ENCODE peak calls at places on chromosomes 4 and X, in ten cellular contexts. K is thyroid gland, Q is heart left ventricle, M is breast epithelium, Z is testis, X is spleen, H is IMR-90, D is Peyer's patch, G is tibial nerve, O is uterus. B is an unnamed sample.

GRCh38 chrX:27728291-27728690 is 79.5 kb upstream of the MAGEB10 start:
- DNase-seq in K (no peak), Q (no peak), M (no peak), Z (no peak), X (no peak), H (peak; percentile 42), D (no peak), G (no peak), O (no peak), B (no peak)

GRCh38 chrX:9611436-9612145 is 146.7 kb downstream of the TBL1X start:
- DNase-seq in K (no peak), Q (no peak), M (no peak), Z (no peak), X (no peak), H (no peak), D (no peak), G (no peak), O (no peak), B (no peak)

GRCh38 chr4:76982638-76983579 is 33.4 kb downstream of the SEPTIN11 start:
- DNase-seq in K (no peak), Q (no peak), M (no peak), Z (no peak), X (no peak), H (peak; percentile 54), D (no peak), G (no peak), O (no peak), B (no peak)

GRCh38 chr4:165398570-165398969 is 19.8 kb downstream of the CPE start:
- DNase-seq in K (peak; percentile 59), Q (no peak), M (no peak), Z (no peak), X (no peak), H (peak; percentile 16), D (no peak), G (no peak), O (no peak), B (no peak)

GRCh38 chr4:182062458-182062857 is 180.7 kb upstream of the TENM3 start:
- DNase-seq in K (no peak), Q (no peak), M (no peak), Z (no peak), X (no peak), H (no peak), D (no peak), G (no peak), O (no peak), B (no peak)

GRCh38 chr4:47711183-47711582 is 126.7 kb downstream of the CORIN start:
- DNase-seq in K (no peak), Q (no peak), M (no peak), Z (no peak), X (no peak), H (no peak), D (no peak), G (no peak), O (no peak), B (no peak)

GRCh38 chrX:69815063-69815462 is 199.2 kb downstream of the EDA start:
- DNase-seq in K (no peak), Q (no peak), M (no peak), Z (no peak), X (no peak), H (no peak), D (no peak), G (no peak), O (no peak), B (no peak)

GRCh38 chr4:111814961-111815360 is 330.3 kb upstream of the FAM241A start:
- DNase-seq in K (no peak), Q (no peak), M (no peak), Z (no peak), X (no peak), H (no peak), D (no peak), G (no peak), O (no peak), B (no peak)

DNA sequence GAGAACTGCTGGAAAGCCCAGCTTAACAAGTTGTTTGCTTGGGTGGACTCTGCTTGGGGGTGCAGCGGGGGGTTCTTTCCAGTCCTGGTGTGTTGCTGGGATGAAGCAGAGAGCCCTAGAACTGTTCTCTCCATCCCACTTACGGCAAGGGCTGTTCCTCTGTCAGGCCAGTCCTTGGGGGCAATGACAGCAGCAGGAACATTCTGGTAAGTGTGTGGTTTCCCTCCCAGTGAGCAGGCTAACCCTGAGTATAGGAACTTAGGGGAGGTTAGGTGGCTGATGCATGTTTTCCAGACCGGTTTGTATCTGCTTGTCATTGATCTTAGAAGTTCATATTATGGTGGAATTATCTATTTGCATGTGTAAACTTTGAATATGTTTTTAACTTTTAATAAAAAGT is 46.9 kb upstream of the TLR2 start:
- DNase-seq in K (no peak), Q (no peak), M (no peak), Z (no peak), X (no peak), H (no peak), D (no peak), G (no peak), O (no peak), B (no peak)
- TF ChIP-seq POLR2A in K (no peak), Q (no peak), M (no peak), Z (no peak), X (no peak), H (no peak), D (no peak), G (no peak), O (no peak), B (no peak)

DNA sequence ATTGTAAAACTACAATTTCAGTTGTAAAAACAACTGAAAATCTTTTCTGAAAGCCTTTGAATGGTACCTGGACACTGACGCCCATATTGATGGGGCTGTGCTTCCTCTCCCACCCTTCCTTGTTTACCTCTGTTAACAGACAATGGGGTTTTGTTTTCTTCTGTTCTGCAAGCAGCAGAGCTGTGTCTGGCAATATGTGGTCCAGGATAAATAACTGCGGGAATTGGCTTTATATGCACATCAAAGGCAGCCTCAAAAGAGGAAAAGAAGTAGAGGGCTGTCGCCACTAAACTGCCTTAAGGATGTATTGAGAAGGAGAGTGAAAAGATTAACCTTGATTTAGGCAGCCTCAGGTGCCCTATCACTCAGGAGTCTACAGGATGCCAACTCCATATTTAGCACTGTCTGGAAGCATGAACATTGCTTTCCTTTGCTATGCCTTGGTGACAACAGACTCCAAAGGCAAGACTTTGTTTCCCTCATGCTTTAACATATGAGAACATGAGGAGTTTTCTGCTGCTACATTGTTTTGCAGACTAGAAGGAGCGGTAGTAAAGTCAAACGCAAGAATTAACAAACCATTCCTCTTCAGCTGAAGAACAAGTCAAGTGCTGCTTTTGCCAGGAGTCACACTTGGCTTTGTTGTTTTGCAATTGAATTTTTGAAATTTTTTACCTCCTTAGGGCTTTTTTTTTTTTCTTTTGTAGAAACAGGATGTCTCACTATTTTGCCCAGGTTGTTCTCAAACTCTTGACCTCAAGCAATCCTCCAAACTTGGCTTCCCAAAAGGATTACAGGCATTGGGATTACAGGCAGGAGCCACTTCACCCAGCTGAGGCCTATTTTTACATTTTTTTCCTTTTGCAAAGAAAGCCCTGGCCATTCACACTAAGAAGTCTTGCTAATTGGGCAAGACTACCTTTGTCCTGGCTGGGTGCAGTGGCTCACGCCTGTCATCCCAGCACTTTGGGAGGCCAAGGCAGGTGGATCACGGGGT is 3.0 kb downstream of the IL21 start:
- DNase-seq in K (peak; percentile 40), Q (no peak), M (no peak), Z (no peak), X (no peak), H (no peak), D (no peak), G (no peak), O (no peak), B (no peak)
- H3K4me1 ChIP-seq in K (peaks cover 14% of the 10 kb centered on the region), Q (no peaks in the 10 kb centered on the region), M (no peaks in the 10 kb centered on the region), Z (no peaks in the 10 kb centered on the region), X (no peaks in the 10 kb centered on the region), H (no peaks in the 10 kb centered on the region), D (no peaks in the 10 kb centered on the region), G (no peaks in the 10 kb centered on the region), O (no peaks in the 10 kb centered on the region), B (no peaks in the 10 kb centered on the region)

DNA sequence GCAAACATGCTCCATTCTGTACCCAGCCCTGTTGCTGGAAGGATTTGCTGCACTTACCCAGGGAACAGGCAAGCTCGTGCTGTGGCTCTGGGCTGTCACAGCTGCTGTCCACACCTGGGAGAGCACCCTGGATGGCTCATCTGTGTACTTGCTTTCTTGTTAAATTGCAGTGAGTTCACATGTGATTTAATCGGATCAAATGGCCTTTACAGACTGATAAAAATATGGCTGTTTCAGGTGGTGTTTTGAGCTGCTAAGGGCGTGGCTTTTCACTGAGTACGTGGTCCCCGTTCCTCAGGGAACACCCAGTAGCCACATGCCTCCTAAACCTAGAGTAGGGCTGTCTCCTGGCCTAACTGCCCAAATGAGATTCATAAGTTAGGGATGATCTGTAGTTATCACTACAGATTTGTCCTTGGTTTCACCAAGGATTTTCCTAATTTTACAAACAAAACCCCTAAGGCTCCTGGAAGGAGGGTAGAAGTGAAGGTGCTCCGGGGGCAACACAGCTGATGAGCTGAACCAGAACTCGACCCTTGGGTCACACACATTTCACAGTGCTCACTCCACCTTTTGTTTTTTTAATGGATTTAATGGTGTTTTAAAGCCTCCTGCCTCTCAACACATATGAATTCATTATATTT is 13.7 kb downstream of the KLKB1 start:
- DNase-seq in K (no peak), Q (no peak), M (no peak), Z (no peak), X (no peak), H (no peak), D (no peak), G (no peak), O (no peak), B (no peak)
- TF ChIP-seq POLR2A in K (no peak), Q (no peak), M (no peak), Z (no peak), X (no peak), H (no peak), D (no peak), G (no peak), O (no peak), B (no peak)

GRCh38 chr4:153476829-153477574 is 10.8 kb downstream of the TMEM131L start:
- DNase-seq in K (no peak), Q (no peak), M (no peak), Z (no peak), X (no peak), H (no peak), D (no peak), G (no peak), O (no peak), B (no peak)

GRCh38 chr4:153471691-153472080 is 5.5 kb downstream of the TMEM131L start:
- DNase-seq in K (no peak), Q (no peak), M (no peak), Z (no peak), X (no peak), H (no peak), D (no peak), G (no peak), O (no peak), B (no peak)

GRCh38 chr4:153472122-153473037 is 6.2 kb downstream of the TMEM131L start:
- DNase-seq in K (no peak), Q (no peak), M (no peak), Z (no peak), X (no peak), H (no peak), D (no peak), G (no peak), O (no peak), B (no peak)

GRCh38 chr4:153479118-153479517 is 13.0 kb downstream of the TMEM131L start:
- DNase-seq in K (no peak), Q (no peak), M (no peak), Z (no peak), X (no peak), H (no peak), D (no peak), G (no peak), O (no peak), B (no peak)

GRCh38 chr4:153474251-153474650 is 8.1 kb downstream of the TMEM131L start:
- DNase-seq in K (no peak), Q (no peak), M (no peak), Z (no peak), X (no peak), H (no peak), D (no peak), G (no peak), O (no peak), B (no peak)
- H3K4me1 ChIP-seq in K (no peaks in the 10 kb centered on the region), Q (peaks cover 18% of the 10 kb centered on the region), M (no peaks in the 10 kb centered on the region), Z (no peaks in the 10 kb centered on the region), X (peaks cover 99% of the 10 kb centered on the region), H (peaks cover 2% of the 10 kb centered on the region), D (no peaks in the 10 kb centered on the region), G (no peaks in the 10 kb centered on the region), O (no peaks in the 10 kb centered on the region), B (peaks cover 4% of the 10 kb centered on the region)

B was measured in ovary.